ENCODE peak calls at places on chromosome 13, in four cellular contexts. One of them, this sample, is unnamed.

GRCh38 chr13:78022164-78022877 is 103.7 kb upstream of the EDNRB start:
- DNase-seq in stimulated activated CD8-positive, alpha-beta memory T cell treated with anti-CD3 and anti-CD28 coated beads, Interleukin-2, amount 100 ng/mL, for 48 hours: peak; percentile 8
- DNase-seq in NCI-H2171 treated with DMSO at 0.1 percent for 48 hours: no peak
- DNase-seq in GM03348: peak; percentile 16
- DNase-seq in this sample: no peak

GRCh38 chr13:103056008-103056407 is 10.2 kb downstream of the SLC10A2 start:
- DNase-seq in NCI-H2171 treated with DMSO at 0.1 percent for 48 hours: no peak
- DNase-seq in GM03348: no peak
- DNase-seq in stimulated activated CD8-positive, alpha-beta memory T cell treated with anti-CD3 and anti-CD28 coated beads, Interleukin-2, amount 100 ng/mL, for 48 hours: no peak
- DNase-seq in this sample: no peak

GRCh38 chr13:111219306-111219705 is 101.1 kb upstream of the TEX29 start:
- DNase-seq in NCI-H2171 treated with DMSO at 0.1 percent for 48 hours: no peak
- DNase-seq in stimulated activated CD8-positive, alpha-beta memory T cell treated with anti-CD3 and anti-CD28 coated beads, Interleukin-2, amount 100 ng/mL, for 48 hours: no peak
- DNase-seq in GM03348: peak; percentile 61
- DNase-seq in this sample: no peak

GRCh38 chr13:50074843-50075242 is 59.6 kb downstream of the KCNRG start:
- DNase-seq in GM03348: no peak
- DNase-seq in NCI-H2171 treated with DMSO at 0.1 percent for 48 hours: no peak
- DNase-seq in stimulated activated CD8-positive, alpha-beta memory T cell treated with anti-CD3 and anti-CD28 coated beads, Interleukin-2, amount 100 ng/mL, for 48 hours: no peak
- DNase-seq in this sample: no peak

GRCh38 chr13:20647758-20648157 is 55.7 kb upstream of the IL17D start:
- DNase-seq in NCI-H2171 treated with DMSO at 0.1 percent for 48 hours: no peak
- DNase-seq in GM03348: no peak
- DNase-seq in stimulated activated CD8-positive, alpha-beta memory T cell treated with anti-CD3 and anti-CD28 coated beads, Interleukin-2, amount 100 ng/mL, for 48 hours: no peak
- DNase-seq in this sample: no peak

GRCh38 chr13:27043013-27043412 is 128.6 kb downstream of the USP12 start:
- DNase-seq in stimulated activated CD8-positive, alpha-beta memory T cell treated with anti-CD3 and anti-CD28 coated beads, Interleukin-2, amount 100 ng/mL, for 48 hours: no peak
- DNase-seq in GM03348: peak; percentile 93
- DNase-seq in NCI-H2171 treated with DMSO at 0.1 percent for 48 hours: no peak
- DNase-seq in this sample: no peak

GRCh38 chr13:78960881-78961280 is 301.9 kb upstream of the OBI1 start:
- DNase-seq in NCI-H2171 treated with DMSO at 0.1 percent for 48 hours: no peak
- DNase-seq in stimulated activated CD8-positive, alpha-beta memory T cell treated with anti-CD3 and anti-CD28 coated beads, Interleukin-2, amount 100 ng/mL, for 48 hours: no peak
- DNase-seq in GM03348: no peak
- DNase-seq in this sample: no peak

GRCh38 chr13:42047561-42048322 is 706 bp upstream of the DGKH start:
- DNase-seq in stimulated activated CD8-positive, alpha-beta memory T cell treated with anti-CD3 and anti-CD28 coated beads, Interleukin-2, amount 100 ng/mL, for 48 hours: no peak
- DNase-seq in NCI-H2171 treated with DMSO at 0.1 percent for 48 hours: peak; percentile 35
- DNase-seq in GM03348: peak; percentile 63
- DNase-seq in this sample: peak; percentile 17

GRCh38 chr13:45393941-45394570 is 24.1 kb downstream of the SLC25A30 start:
- DNase-seq in NCI-H2171 treated with DMSO at 0.1 percent for 48 hours: peak; percentile 65
- DNase-seq in stimulated activated CD8-positive, alpha-beta memory T cell treated with anti-CD3 and anti-CD28 coated beads, Interleukin-2, amount 100 ng/mL, for 48 hours: no peak
- DNase-seq in GM03348: peak; percentile 74
- DNase-seq in this sample: no peak

GRCh38 chr13:80556291-80556690 is 215.4 kb upstream of the SPRY2 start:
- DNase-seq in GM03348: no peak
- DNase-seq in NCI-H2171 treated with DMSO at 0.1 percent for 48 hours: no peak
- DNase-seq in stimulated activated CD8-positive, alpha-beta memory T cell treated with anti-CD3 and anti-CD28 coated beads, Interleukin-2, amount 100 ng/mL, for 48 hours: no peak
- DNase-seq in this sample: no peak

GRCh38 chr13:47610687-47611086 is 390.4 kb downstream of the SUCLA2 start:
- DNase-seq in NCI-H2171 treated with DMSO at 0.1 percent for 48 hours: no peak
- DNase-seq in GM03348: no peak
- DNase-seq in stimulated activated CD8-positive, alpha-beta memory T cell treated with anti-CD3 and anti-CD28 coated beads, Interleukin-2, amount 100 ng/mL, for 48 hours: no peak
- DNase-seq in this sample: no peak

GRCh38 chr13:40993987-40994386 is 25.1 kb downstream of the ELF1 start:
- DNase-seq in stimulated activated CD8-positive, alpha-beta memory T cell treated with anti-CD3 and anti-CD28 coated beads, Interleukin-2, amount 100 ng/mL, for 48 hours: no peak
- DNase-seq in GM03348: no peak
- DNase-seq in NCI-H2171 treated with DMSO at 0.1 percent for 48 hours: no peak
- DNase-seq in this sample: no peak

GRCh38 chr13:36965767-36966166 is 33.4 kb downstream of the ALG5 start:
- DNase-seq in stimulated activated CD8-positive, alpha-beta memory T cell treated with anti-CD3 and anti-CD28 coated beads, Interleukin-2, amount 100 ng/mL, for 48 hours: no peak
- DNase-seq in GM03348: peak; percentile 69
- DNase-seq in NCI-H2171 treated with DMSO at 0.1 percent for 48 hours: no peak
- DNase-seq in this sample: no peak

GRCh38 chr13:24995225-24995804 is 100.6 kb upstream of the PABPC3 start:
- DNase-seq in GM03348: peak; percentile 82
- DNase-seq in stimulated activated CD8-positive, alpha-beta memory T cell treated with anti-CD3 and anti-CD28 coated beads, Interleukin-2, amount 100 ng/mL, for 48 hours: peak; percentile 23
- DNase-seq in NCI-H2171 treated with DMSO at 0.1 percent for 48 hours: peak; percentile 76
- DNase-seq in this sample: peak; percentile 38

GRCh38 chr13:59112375-59112774 is 1051.4 kb downstream of the DIAPH3 start:
- DNase-seq in stimulated activated CD8-positive, alpha-beta memory T cell treated with anti-CD3 and anti-CD28 coated beads, Interleukin-2, amount 100 ng/mL, for 48 hours: no peak
- DNase-seq in NCI-H2171 treated with DMSO at 0.1 percent for 48 hours: no peak
- DNase-seq in GM03348: peak; percentile 26
- DNase-seq in this sample: no peak

GRCh38 chr13:33931397-33931987 is 113.5 kb downstream of the RFC3 start:
- DNase-seq in NCI-H2171 treated with DMSO at 0.1 percent for 48 hours: peak; percentile 11
- DNase-seq in GM03348: peak; percentile 46
- DNase-seq in stimulated activated CD8-positive, alpha-beta memory T cell treated with anti-CD3 and anti-CD28 coated beads, Interleukin-2, amount 100 ng/mL, for 48 hours: no peak
- DNase-seq in this sample: no peak

GRCh38 chr13:66977156-66977555 is 253.0 kb downstream of the PCDH9 start:
- DNase-seq in stimulated activated CD8-positive, alpha-beta memory T cell treated with anti-CD3 and anti-CD28 coated beads, Interleukin-2, amount 100 ng/mL, for 48 hours: no peak
- DNase-seq in NCI-H2171 treated with DMSO at 0.1 percent for 48 hours: peak; percentile 95
- DNase-seq in GM03348: no peak
- DNase-seq in this sample: no peak

GRCh38 chr13:55999709-56000108 is 1141.0 kb upstream of the PRR20A start:
- DNase-seq in GM03348: no peak
- DNase-seq in stimulated activated CD8-positive, alpha-beta memory T cell treated with anti-CD3 and anti-CD28 coated beads, Interleukin-2, amount 100 ng/mL, for 48 hours: no peak
- DNase-seq in NCI-H2171 treated with DMSO at 0.1 percent for 48 hours: peak; percentile 8
- DNase-seq in this sample: no peak

GRCh38 chr13:102286326-102286725 is 115.5 kb downstream of the FGF14 start:
- DNase-seq in stimulated activated CD8-positive, alpha-beta memory T cell treated with anti-CD3 and anti-CD28 coated beads, Interleukin-2, amount 100 ng/mL, for 48 hours: no peak
- DNase-seq in GM03348: peak; percentile 9
- DNase-seq in NCI-H2171 treated with DMSO at 0.1 percent for 48 hours: no peak
- DNase-seq in this sample: no peak

GRCh38 chr13:45807520-45808099 is 43.9 kb downstream of the SIAH3 start:
- DNase-seq in GM03348: peak; percentile 60
- DNase-seq in NCI-H2171 treated with DMSO at 0.1 percent for 48 hours: no peak
- DNase-seq in stimulated activated CD8-positive, alpha-beta memory T cell treated with anti-CD3 and anti-CD28 coated beads, Interleukin-2, amount 100 ng/mL, for 48 hours: no peak
- DNase-seq in this sample: no peak

GRCh38 chr13:26721251-26721939 is 39.2 kb downstream of the GPR12 start:
- DNase-seq in GM03348: no peak
- DNase-seq in stimulated activated CD8-positive, alpha-beta memory T cell treated with anti-CD3 and anti-CD28 coated beads, Interleukin-2, amount 100 ng/mL, for 48 hours: peak; percentile 9
- DNase-seq in NCI-H2171 treated with DMSO at 0.1 percent for 48 hours: no peak
- DNase-seq in this sample: peak; percentile 14

GRCh38 chr13:112055417-112056206 is 11.3 kb upstream of the SOX1 start:
- DNase-seq in stimulated activated CD8-positive, alpha-beta memory T cell treated with anti-CD3 and anti-CD28 coated beads, Interleukin-2, amount 100 ng/mL, for 48 hours: no peak
- DNase-seq in NCI-H2171 treated with DMSO at 0.1 percent for 48 hours: no peak
- DNase-seq in GM03348: no peak
- DNase-seq in this sample: no peak

GRCh38 chr13:108961542-108962125 is 332.2 kb downstream of the MYO16 start:
- DNase-seq in stimulated activated CD8-positive, alpha-beta memory T cell treated with anti-CD3 and anti-CD28 coated beads, Interleukin-2, amount 100 ng/mL, for 48 hours: no peak
- DNase-seq in NCI-H2171 treated with DMSO at 0.1 percent for 48 hours: peak; percentile 69
- DNase-seq in GM03348: peak; percentile 43
- DNase-seq in this sample: no peak

GRCh38 chr13:68046900-68047299 is 816.8 kb upstream of the PCDH9 start:
- DNase-seq in stimulated activated CD8-positive, alpha-beta memory T cell treated with anti-CD3 and anti-CD28 coated beads, Interleukin-2, amount 100 ng/mL, for 48 hours: no peak
- DNase-seq in NCI-H2171 treated with DMSO at 0.1 percent for 48 hours: no peak
- DNase-seq in GM03348: no peak
- DNase-seq in this sample: no peak

GRCh38 chr13:31060655-31061054 is 101.0 kb downstream of the HSPH1 start:
- DNase-seq in NCI-H2171 treated with DMSO at 0.1 percent for 48 hours: no peak
- DNase-seq in stimulated activated CD8-positive, alpha-beta memory T cell treated with anti-CD3 and anti-CD28 coated beads, Interleukin-2, amount 100 ng/mL, for 48 hours: no peak
- DNase-seq in GM03348: no peak
- DNase-seq in this sample: no peak

GRCh38 chr13:113652404-113653263 is 5.4 kb downstream of the ATP4B start:
- DNase-seq in stimulated activated CD8-positive, alpha-beta memory T cell treated with anti-CD3 and anti-CD28 coated beads, Interleukin-2, amount 100 ng/mL, for 48 hours: no peak
- DNase-seq in NCI-H2171 treated with DMSO at 0.1 percent for 48 hours: no peak
- DNase-seq in GM03348: no peak
- DNase-seq in this sample: no peak

GRCh38 chr13:110340812-110341444 is 33.8 kb downstream of the COL4A2 start:
- DNase-seq in GM03348: no peak
- DNase-seq in stimulated activated CD8-positive, alpha-beta memory T cell treated with anti-CD3 and anti-CD28 coated beads, Interleukin-2, amount 100 ng/mL, for 48 hours: peak; percentile 48
- DNase-seq in NCI-H2171 treated with DMSO at 0.1 percent for 48 hours: no peak
- DNase-seq in this sample: peak; percentile 24

GRCh38 chr13:108495686-108496363 is 133.6 kb upstream of the MYO16 start:
- DNase-seq in stimulated activated CD8-positive, alpha-beta memory T cell treated with anti-CD3 and anti-CD28 coated beads, Interleukin-2, amount 100 ng/mL, for 48 hours: no peak
- DNase-seq in NCI-H2171 treated with DMSO at 0.1 percent for 48 hours: no peak
- DNase-seq in GM03348: peak; percentile 9
- DNase-seq in this sample: no peak

GRCh38 chr13:24985102-24985501 is 110.8 kb upstream of the PABPC3 start:
- DNase-seq in GM03348: no peak
- DNase-seq in NCI-H2171 treated with DMSO at 0.1 percent for 48 hours: no peak
- DNase-seq in stimulated activated CD8-positive, alpha-beta memory T cell treated with anti-CD3 and anti-CD28 coated beads, Interleukin-2, amount 100 ng/mL, for 48 hours: no peak
- DNase-seq in this sample: no peak

GRCh38 chr13:41905600-41906254 is 55.2 kb downstream of the VWA8 start:
- DNase-seq in stimulated activated CD8-positive, alpha-beta memory T cell treated with anti-CD3 and anti-CD28 coated beads, Interleukin-2, amount 100 ng/mL, for 48 hours: no peak
- DNase-seq in NCI-H2171 treated with DMSO at 0.1 percent for 48 hours: peak; percentile 7
- DNase-seq in GM03348: peak; percentile 52
- DNase-seq in this sample: no peak

GRCh38 chr13:32530841-32531253 is 7.7 kb downstream of the N4BP2L2 start:
- DNase-seq in NCI-H2171 treated with DMSO at 0.1 percent for 48 hours: no peak
- DNase-seq in GM03348: peak; percentile 55
- DNase-seq in stimulated activated CD8-positive, alpha-beta memory T cell treated with anti-CD3 and anti-CD28 coated beads, Interleukin-2, amount 100 ng/mL, for 48 hours: no peak
- DNase-seq in this sample: no peak

GRCh38 chr13:112136095-112136494 is 69.1 kb downstream of the SOX1 start:
- DNase-seq in GM03348: no peak
- DNase-seq in NCI-H2171 treated with DMSO at 0.1 percent for 48 hours: no peak
- DNase-seq in stimulated activated CD8-positive, alpha-beta memory T cell treated with anti-CD3 and anti-CD28 coated beads, Interleukin-2, amount 100 ng/mL, for 48 hours: no peak
- DNase-seq in this sample: no peak

GRCh38 chr13:44064376-44064775 is 184.7 kb downstream of the LACC1 start:
- DNase-seq in stimulated activated CD8-positive, alpha-beta memory T cell treated with anti-CD3 and anti-CD28 coated beads, Interleukin-2, amount 100 ng/mL, for 48 hours: no peak
- DNase-seq in GM03348: no peak
- DNase-seq in NCI-H2171 treated with DMSO at 0.1 percent for 48 hours: no peak
- DNase-seq in this sample: no peak

GRCh38 chr13:25744176-25744575 is 307.6 kb downstream of the SHISA2 start:
- DNase-seq in NCI-H2171 treated with DMSO at 0.1 percent for 48 hours: no peak
- DNase-seq in stimulated activated CD8-positive, alpha-beta memory T cell treated with anti-CD3 and anti-CD28 coated beads, Interleukin-2, amount 100 ng/mL, for 48 hours: no peak
- DNase-seq in GM03348: no peak
- DNase-seq in this sample: no peak

GRCh38 chr13:98169331-98169730 is 7.7 kb downstream of the RNF113B start:
- DNase-seq in GM03348: no peak
- DNase-seq in stimulated activated CD8-positive, alpha-beta memory T cell treated with anti-CD3 and anti-CD28 coated beads, Interleukin-2, amount 100 ng/mL, for 48 hours: no peak
- DNase-seq in NCI-H2171 treated with DMSO at 0.1 percent for 48 hours: no peak
- DNase-seq in this sample: no peak

GRCh38 chr13:70905035-70905434 is 796.8 kb upstream of the KLHL1 start:
- DNase-seq in NCI-H2171 treated with DMSO at 0.1 percent for 48 hours: peak; percentile 26
- DNase-seq in stimulated activated CD8-positive, alpha-beta memory T cell treated with anti-CD3 and anti-CD28 coated beads, Interleukin-2, amount 100 ng/mL, for 48 hours: no peak
- DNase-seq in GM03348: no peak
- DNase-seq in this sample: no peak

GRCh38 chr13:110379358-110379757 is 72.3 kb downstream of the COL4A2 start:
- DNase-seq in stimulated activated CD8-positive, alpha-beta memory T cell treated with anti-CD3 and anti-CD28 coated beads, Interleukin-2, amount 100 ng/mL, for 48 hours: no peak
- DNase-seq in NCI-H2171 treated with DMSO at 0.1 percent for 48 hours: no peak
- DNase-seq in GM03348: no peak
- DNase-seq in this sample: no peak

GRCh38 chr13:110564472-110564985 is 3.0 kb upstream of the RAB20 start:
- DNase-seq in NCI-H2171 treated with DMSO at 0.1 percent for 48 hours: no peak
- DNase-seq in stimulated activated CD8-positive, alpha-beta memory T cell treated with anti-CD3 and anti-CD28 coated beads, Interleukin-2, amount 100 ng/mL, for 48 hours: no peak
- DNase-seq in GM03348: no peak
- DNase-seq in this sample: no peak

GRCh38 chr13:99066219-99066618 is 88.4 kb upstream of the DOCK9 start:
- DNase-seq in NCI-H2171 treated with DMSO at 0.1 percent for 48 hours: no peak
- DNase-seq in stimulated activated CD8-positive, alpha-beta memory T cell treated with anti-CD3 and anti-CD28 coated beads, Interleukin-2, amount 100 ng/mL, for 48 hours: no peak
- DNase-seq in GM03348: no peak
- DNase-seq in this sample: no peak

This sample was measured in activated CD8-positive, alpha-beta memory T cell treated with anti-CD3 and anti-CD28 coated beads for 48 hours.